ENCODE peak calls at places on chromosomes 16 and 17, in four cellular contexts. K is lower lobe of right lung, B is left ventricle myocardium inferior, J is kidney. S is an unnamed sample. For H3K4me1, the result is how much of the 10 kb centered on the place peaks cover.

GRCh38 chr17:76142044-76143041 is 1.3 kb upstream of the FOXJ1 start:
- DNase-seq in K (no peak), B (no peak), J (peak), S (no peak)

GRCh38 chr17:7056386-7056785 is 12.5 kb upstream of the SLC16A11 start:
- DNase-seq in K (no peak), B (no peak), J (no peak), S (no peak)

GRCh38 chr16:50202926-50203624 is 50.0 kb downstream of the TENT4B start:
- DNase-seq in K (no peak), B (no peak), J (no peak), S (no peak)

GRCh38 chr16:53056528-53056881 is 1.7 kb downstream of the CHD9 start:
- DNase-seq in K (no peak), B (no peak), J (no peak), S (no peak)

GRCh38 chr17:20008242-20009051 is 712 bp upstream of the SPECC1 start:
- DNase-seq in K (peak), B (peak), J (no peak), S (peak)

GRCh38 chr17:41864498-41864836 is 756 bp downstream of the KLHL11 start:
- DNase-seq in K (no peak), B (no peak), J (peak), S (no peak)

GRCh38 chr16:85036398-85037049 is 8.9 kb downstream of the KIAA0513 start:
- DNase-seq in K (no peak), B (no peak), J (no peak), S (no peak)

GRCh38 chr16:88685156-88686061 is 898 bp downstream of the SNAI3 start:
- DNase-seq in K (peak), B (no peak), J (peak), S (peak)

GRCh38 chr17:7233701-7234099 is 617 bp downstream of the DVL2 start:
- DNase-seq in K (no peak), B (no peak), J (no peak), S (no peak)

GRCh38 chr17:40646791-40647548 is 648 bp downstream of the SMARCE1 start:
- DNase-seq in K (no peak), B (no peak), J (no peak), S (no peak)

GRCh38 chr17:40647549-40648325 is at the start of gene SMARCE1:
- DNase-seq in K (peak), B (peak), J (peak), S (peak)

GRCh38 chr17:40645291-40645690 is 2.3 kb downstream of the SMARCE1 start:
- DNase-seq in K (no peak), B (no peak), J (no peak), S (no peak)

GRCh38 chr17:40648326-40648968 is 829 bp upstream of the SMARCE1 start:
- DNase-seq in K (no peak), B (peak), J (no peak), S (no peak)

GRCh38 chr17:40645932-40646331 is 1.7 kb downstream of the SMARCE1 start:
- DNase-seq in K (no peak), B (no peak), J (no peak), S (no peak)
- H3K4me1 ChIP-seq in K (under half), B (half or more), J (under half), S (under half)

GRCh38 chr17:10657123-10657522 is at the start of gene MYH3:
- DNase-seq in K (no peak), B (no peak), J (no peak), S (no peak)
- H3K27ac ChIP-seq in K (no peak), B (no peak), J (no peak), S (no peak)

DNA sequence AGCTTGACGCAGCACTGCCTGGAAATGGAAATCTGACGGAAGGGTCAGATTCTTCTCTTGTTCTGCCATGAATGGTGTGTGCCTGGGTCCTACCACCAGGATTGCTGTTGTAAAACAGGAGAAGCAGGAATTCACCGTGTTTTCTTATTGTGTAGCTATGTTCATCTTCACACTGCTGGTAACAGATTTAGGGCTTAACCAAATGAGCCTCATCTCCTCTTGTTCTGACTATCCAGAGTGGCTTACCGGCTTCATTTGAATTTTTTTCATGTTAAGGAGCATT is 97.3 kb upstream of the CHMP6 start:
- DNase-seq in K (no peak), B (no peak), J (no peak), S (no peak)
- TF ChIP-seq CTCF in K (no peak), B (no peak), J (no peak), S (no peak)

DNA sequence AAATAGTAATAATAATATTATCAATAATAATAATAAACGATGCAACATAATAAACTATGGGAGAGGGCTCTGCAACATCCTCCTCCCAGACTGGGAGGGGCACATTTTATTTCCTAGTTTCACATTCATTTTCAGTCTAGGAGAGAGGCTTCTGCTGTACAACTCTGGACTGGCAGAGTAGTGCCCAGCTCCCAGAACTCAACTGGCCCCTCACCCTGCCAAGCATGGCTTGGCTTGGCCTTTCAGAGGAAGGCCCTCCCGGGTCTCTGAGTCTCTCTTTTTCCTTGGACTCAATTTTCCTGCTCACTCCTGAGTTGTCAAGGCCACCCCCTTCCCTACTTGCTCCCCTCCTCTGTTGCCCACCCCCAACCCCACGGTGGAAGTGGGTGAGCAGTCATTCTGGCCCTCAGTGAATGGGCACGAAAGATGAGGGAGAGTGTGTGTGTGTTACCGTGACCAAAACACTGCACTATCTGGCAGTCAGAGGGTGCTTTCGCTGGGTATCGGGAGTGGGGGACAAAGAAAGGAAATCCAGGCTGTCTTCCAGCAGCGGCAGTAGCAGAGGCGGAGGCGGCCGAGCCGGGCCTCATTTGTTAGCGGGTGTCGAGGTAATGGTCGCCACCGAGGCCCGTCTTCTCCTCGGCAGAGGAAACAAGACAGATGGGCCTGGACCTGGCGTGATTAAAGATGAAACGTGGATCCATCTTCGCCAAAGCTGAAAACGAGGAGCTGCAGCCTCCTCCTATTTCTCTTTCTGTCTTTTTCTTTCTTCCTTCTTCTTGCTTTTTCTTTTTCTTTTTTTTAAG is 2.3 kb downstream of the HOXB4 start:
- DNase-seq in K (no peak), B (no peak), J (no peak), S (no peak)
- H3K4me1 ChIP-seq in K (under half), B (under half), J (under half), S (under half)

DNA sequence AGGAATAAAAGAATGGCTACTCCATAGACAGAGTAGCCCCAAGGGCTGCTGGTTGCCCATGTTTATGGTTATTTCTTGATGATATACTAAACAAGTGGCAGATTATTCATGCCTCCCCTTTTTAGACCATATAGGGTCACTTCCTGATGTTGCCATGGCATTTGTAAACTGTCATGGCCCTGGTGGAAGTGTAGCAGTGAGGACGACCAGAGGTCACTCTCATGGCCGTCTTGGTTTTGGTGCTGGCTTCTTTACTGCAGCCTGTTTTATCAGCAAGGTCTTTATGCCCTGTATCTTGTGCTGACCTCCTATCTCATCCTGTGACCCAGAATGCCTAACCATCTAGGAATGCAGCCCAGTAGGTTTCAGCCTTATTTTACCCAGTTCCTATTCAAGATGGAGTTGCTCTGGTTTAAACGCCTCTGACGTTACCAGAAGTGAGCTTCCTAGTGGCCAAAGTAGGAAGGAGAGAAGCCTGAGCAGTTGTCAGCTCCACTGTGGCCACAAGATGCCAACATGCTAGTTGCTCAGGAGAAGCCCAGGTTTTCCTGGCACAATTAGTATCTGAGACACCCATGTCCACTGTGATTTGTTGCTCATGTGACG is 17.2 kb downstream of the CPNE2 start:
- DNase-seq in K (no peak), B (no peak), J (no peak), S (no peak)
- H3K27ac ChIP-seq in K (no peak), B (no peak), J (no peak), S (no peak)

S was measured in thyroid gland.